ENCODE peak calls at places on chromosome 7, in five cellular contexts. E is adrenal gland, Y is GM13977, S is HEK293T, P is NCI-H2081 treated with DMSO at 0.1 percent for 48 hours. Q is an unnamed sample.

GRCh38 chr7:44748948-44749731 is 493 bp downstream of the ZMIZ2 start:
- DNase-seq in P (no peak), Y (peak), S (no peak), E (no peak), Q (peak)

GRCh38 chr7:47968852-47969774 is 10.3 kb downstream of the HUS1 start:
- DNase-seq in Y (peak), S (peak), P (no peak), E (no peak), Q (peak)

GRCh38 chr7:132430863-132431822 is 145.1 kb downstream of the PLXNA4 start:
- DNase-seq in E (peak), S (peak), Y (no peak), P (no peak), Q (no peak)

GRCh38 chr7:13231216-13231615 is 543.8 kb downstream of the ARL4A start:
- DNase-seq in P (no peak), S (no peak), Y (no peak), E (no peak), Q (peak)

GRCh38 chr7:147909712-147910111 is 680.9 kb upstream of the C7orf33 start:
- DNase-seq in Y (no peak), S (no peak), E (no peak), P (no peak), Q (no peak)

GRCh38 chr7:138565071-138565450 is 105.0 kb downstream of the TRIM24 start:
- DNase-seq in Y (no peak), S (no peak), E (no peak), P (no peak), Q (no peak)

GRCh38 chr7:131409129-131409766 is 81.6 kb downstream of the MKLN1 start:
- DNase-seq in P (no peak), E (no peak), S (no peak), Y (no peak), Q (no peak)

GRCh38 chr7:33300742-33301141 is 171.4 kb downstream of the BBS9 start:
- DNase-seq in E (no peak), S (no peak), P (no peak), Y (no peak), Q (no peak)

GRCh38 chr7:155227004-155227787 is 70.5 kb upstream of the INSIG1 start:
- DNase-seq in P (no peak), E (no peak), Y (no peak), S (no peak), Q (no peak)

GRCh38 chr7:138465046-138465445 is 5.0 kb downstream of the TRIM24 start:
- DNase-seq in Y (no peak), E (no peak), S (no peak), P (no peak), Q (no peak)

GRCh38 chr7:99504281-99504602 is 220 bp upstream of the ZKSCAN5 start:
- DNase-seq in P (no peak), E (no peak), S (peak), Y (no peak), Q (peak)

GRCh38 chr7:143299840-143300239 is 11.7 kb downstream of the CASP2 start:
- DNase-seq in P (no peak), S (peak), Y (no peak), E (no peak), Q (peak)

GRCh38 chr7:39353615-39354376 is 212.4 kb upstream of the YAE1 start:
- DNase-seq in E (no peak), Y (no peak), P (peak), S (peak), Q (peak)

GRCh38 chr7:69429817-69430501 is 168.3 kb upstream of the AUTS2 start:
- DNase-seq in E (no peak), P (peak), S (no peak), Y (no peak), Q (no peak)

GRCh38 chr7:47480576-47481538 is 101.1 kb downstream of the TNS3 start:
- DNase-seq in Y (peak), P (no peak), S (no peak), E (no peak), Q (peak)

GRCh38 chr7:159031135-159031701 is 113.4 kb downstream of the VIPR2 start:
- DNase-seq in E (peak), Y (no peak), S (no peak), P (no peak), Q (no peak)

GRCh38 chr7:33793616-33794015 is 111.7 kb upstream of the BMPER start:
- DNase-seq in E (no peak), S (no peak), Y (no peak), P (no peak), Q (no peak)

GRCh38 chr7:55427800-55428199 is 62.7 kb downstream of the LANCL2 start:
- DNase-seq in P (no peak), E (no peak), Y (no peak), S (no peak), Q (no peak)

GRCh38 chr7:90624128-90624980 is 28.2 kb downstream of the CDK14 start:
- DNase-seq in Y (no peak), P (no peak), S (no peak), E (no peak), Q (no peak)

GRCh38 chr7:51158742-51159441 is 157.7 kb downstream of the COBL start:
- DNase-seq in Y (no peak), S (no peak), E (no peak), P (no peak), Q (no peak)

GRCh38 chr7:48458701-48459509 is 287.6 kb downstream of the ABCA13 start:
- DNase-seq in P (no peak), E (no peak), Y (no peak), S (no peak), Q (no peak)

GRCh38 chr7:128841961-128842673 is 11.9 kb downstream of the FLNC start:
- DNase-seq in S (peak), P (no peak), E (no peak), Y (peak), Q (no peak)

GRCh38 chr7:106345421-106346166 is 60.8 kb upstream of the NAMPT start:
- DNase-seq in P (no peak), S (no peak), Y (no peak), E (no peak), Q (no peak)

GRCh38 chr7:12475362-12476063 is 71.8 kb upstream of the VWDE start:
- DNase-seq in E (no peak), Y (no peak), S (no peak), P (no peak), Q (peak)

GRCh38 chr7:5598261-5598761 is 174.7 kb upstream of the TNRC18 start:
- DNase-seq in Y (no peak), P (no peak), E (no peak), S (no peak), Q (no peak)

GRCh38 chr7:28016297-28016696 is 164.3 kb downstream of the JAZF1 start:
- DNase-seq in Y (no peak), P (no peak), S (no peak), E (no peak), Q (no peak)